ENCODE peak calls at places on chromosomes 3 and 15, in nine cellular contexts. H, X, V, K, O, A, Y, M and W are unnamed samples.

GRCh38 chr15:65902373-65902772 is 33.1 kb downstream of the RAB11A start:
- DNase-seq in A (peak), X (peak), M (peak), H (no peak), V (no peak), O (peak), K (no peak), Y (no peak), W (no peak)

GRCh38 chr3:50604628-50605588 is 6.7 kb downstream of the CISH start:
- DNase-seq in K (peak), A (peak), X (no peak), H (no peak), Y (no peak), M (no peak), V (no peak), O (no peak), W (no peak)

GRCh38 chr15:90845201-90845949 is 23.0 kb upstream of the FURIN start:
- DNase-seq in M (peak), Y (peak), A (peak), O (peak), X (peak), V (no peak), K (no peak), H (peak), W (no peak)

GRCh38 chr3:125186261-125186770 is 26.2 kb downstream of the SLC12A8 start:
- DNase-seq in A (no peak), H (peak), V (no peak), O (no peak), K (no peak), X (peak), Y (no peak), M (no peak), W (no peak)

GRCh38 chr3:190229632-190230424 is 92.4 kb downstream of the CLDN1 start:
- DNase-seq in K (no peak), O (peak), H (peak), M (no peak), Y (peak), A (no peak), X (no peak), V (no peak), W (no peak)

GRCh38 chr3:53193466-53194217 is 32.6 kb downstream of the PRKCD start:
- DNase-seq in O (no peak), A (no peak), K (no peak), H (no peak), X (peak), Y (no peak), V (no peak), M (no peak), W (no peak)

GRCh38 chr3:4493931-4494806 is 1.0 kb downstream of the ITPR1 start:
- DNase-seq in X (peak), A (peak), H (peak), Y (no peak), M (no peak), O (peak), K (no peak), V (peak), W (no peak)

GRCh38 chr3:124770341-124771082 is 40.3 kb downstream of the UMPS start:
- DNase-seq in H (peak), X (peak), K (peak), Y (no peak), A (no peak), O (no peak), V (peak), M (peak), W (peak)

GRCh38 chr3:157491136-157491535 is 12.1 kb downstream of the VEPH1 start:
- DNase-seq in X (no peak), M (peak), H (no peak), K (no peak), A (no peak), V (no peak), Y (no peak), O (no peak), W (no peak)

GRCh38 chr15:23734856-23735255 is 47.8 kb upstream of the NDN start:
- DNase-seq in O (no peak), Y (no peak), K (no peak), A (no peak), X (no peak), V (no peak), H (no peak), M (no peak), W (no peak)

GRCh38 chr3:42839616-42840015 is 30.4 kb downstream of the ACKR2 start:
- DNase-seq in V (no peak), H (peak), K (no peak), Y (peak), X (peak), O (peak), A (peak), M (peak), W (no peak)

GRCh38 chr3:172549144-172549543 is 25.9 kb upstream of the TNFSF10 start:
- DNase-seq in A (no peak), H (peak), K (no peak), M (no peak), X (peak), Y (no peak), O (no peak), V (no peak), W (no peak)

GRCh38 chr3:157494581-157495281 is 8.5 kb downstream of the VEPH1 start:
- DNase-seq in Y (no peak), V (no peak), A (peak), H (peak), K (no peak), O (peak), M (peak), X (peak), W (no peak)

GRCh38 chr15:74208901-74209559 is 6.4 kb upstream of the STRA6 start:
- DNase-seq in O (peak), V (no peak), H (no peak), X (peak), A (no peak), M (no peak), Y (no peak), K (no peak), W (no peak)

GRCh38 chr15:71116366-71116765 is 1.1 kb downstream of the THSD4 start:
- DNase-seq in K (no peak), M (no peak), X (no peak), Y (no peak), O (peak), H (no peak), A (no peak), V (no peak), W (no peak)

GRCh38 chr3:108420926-108421325 is 89.5 kb downstream of the MYH15 start:
- DNase-seq in M (no peak), Y (peak), K (no peak), V (no peak), A (no peak), X (peak), H (peak), O (peak), W (no peak)

GRCh38 chr3:40719660-40720287 is 195.0 kb downstream of the ZNF621 start:
- DNase-seq in X (peak), K (no peak), O (no peak), V (no peak), M (peak), Y (no peak), A (no peak), H (peak), W (no peak)